ENCODE peak calls at places on chromosomes 1 and 21, in four cellular contexts. One of them, this sample, is unnamed.

GRCh38 chr1:161068306-161069200 is 1.1 kb downstream of the ARHGAP30 start:
- DNase-seq in glutamatergic neuron: no peak
- DNase-seq in CD4-positive, alpha-beta T cell: peak; percentile 81
- DNase-seq in astrocyte of the spinal cord: no peak
- DNase-seq in this sample: peak; percentile 95

GRCh38 chr1:188170935-188171334 is 1342.2 kb downstream of the PLA2G4A start:
- DNase-seq in astrocyte of the spinal cord: no peak
- DNase-seq in glutamatergic neuron: no peak
- DNase-seq in CD4-positive, alpha-beta T cell: no peak
- DNase-seq in this sample: no peak

GRCh38 chr1:92466702-92467101 is 20.0 kb downstream of the GFI1 start:
- DNase-seq in CD4-positive, alpha-beta T cell: no peak
- DNase-seq in astrocyte of the spinal cord: no peak
- DNase-seq in glutamatergic neuron: no peak
- DNase-seq in this sample: no peak

GRCh38 chr1:182765416-182765815 is 24.2 kb upstream of the NPL start:
- DNase-seq in glutamatergic neuron: no peak
- DNase-seq in astrocyte of the spinal cord: no peak
- DNase-seq in CD4-positive, alpha-beta T cell: no peak
- DNase-seq in this sample: no peak

GRCh38 chr1:185804206-185804605 is 70.0 kb downstream of the HMCN1 start:
- DNase-seq in CD4-positive, alpha-beta T cell: no peak
- DNase-seq in glutamatergic neuron: no peak
- DNase-seq in astrocyte of the spinal cord: peak; percentile 43
- DNase-seq in this sample: no peak

GRCh38 chr1:229130028-229130668 is 140.8 kb upstream of the RAB4A start:
- DNase-seq in astrocyte of the spinal cord: no peak
- DNase-seq in glutamatergic neuron: no peak
- DNase-seq in CD4-positive, alpha-beta T cell: no peak
- DNase-seq in this sample: no peak

GRCh38 chr1:2969870-2970291 is 51.4 kb upstream of the ACTRT2 start:
- DNase-seq in CD4-positive, alpha-beta T cell: no peak
- DNase-seq in astrocyte of the spinal cord: no peak
- DNase-seq in glutamatergic neuron: no peak
- DNase-seq in this sample: no peak

GRCh38 chr1:110019790-110020189 is 14.6 kb upstream of the STRIP1 start:
- DNase-seq in CD4-positive, alpha-beta T cell: no peak
- DNase-seq in glutamatergic neuron: no peak
- DNase-seq in astrocyte of the spinal cord: no peak
- DNase-seq in this sample: no peak

GRCh38 chr1:108852141-108852540 is 4.8 kb downstream of the AKNAD1 start:
- DNase-seq in astrocyte of the spinal cord: no peak
- DNase-seq in CD4-positive, alpha-beta T cell: no peak
- DNase-seq in glutamatergic neuron: no peak
- DNase-seq in this sample: no peak

GRCh38 chr21:42845296-42845965 is 33.9 kb downstream of the WDR4 start:
- DNase-seq in astrocyte of the spinal cord: peak; percentile 46
- DNase-seq in glutamatergic neuron: no peak
- DNase-seq in CD4-positive, alpha-beta T cell: no peak
- DNase-seq in this sample: no peak

GRCh38 chr1:181366910-181367309 is 116.4 kb upstream of the CACNA1E start:
- DNase-seq in glutamatergic neuron: no peak
- DNase-seq in astrocyte of the spinal cord: no peak
- DNase-seq in CD4-positive, alpha-beta T cell: no peak
- DNase-seq in this sample: no peak

GRCh38 chr21:14877581-14878228 is 187.1 kb downstream of the NRIP1 start:
- DNase-seq in glutamatergic neuron: no peak
- DNase-seq in CD4-positive, alpha-beta T cell: no peak
- DNase-seq in astrocyte of the spinal cord: peak; percentile 57
- DNase-seq in this sample: no peak

GRCh38 chr1:99675292-99675691 is 29.4 kb downstream of the PALMD start:
- DNase-seq in glutamatergic neuron: no peak
- DNase-seq in astrocyte of the spinal cord: no peak
- DNase-seq in CD4-positive, alpha-beta T cell: no peak
- DNase-seq in this sample: no peak

GRCh38 chr1:19668893-19669292 is 4.2 kb downstream of the HTR6 start:
- DNase-seq in glutamatergic neuron: no peak
- DNase-seq in astrocyte of the spinal cord: no peak
- DNase-seq in CD4-positive, alpha-beta T cell: no peak
- DNase-seq in this sample: no peak

GRCh38 chr21:31803039-31804007 is 69.5 kb upstream of the HUNK start:
- DNase-seq in glutamatergic neuron: no peak
- DNase-seq in astrocyte of the spinal cord: no peak
- DNase-seq in CD4-positive, alpha-beta T cell: no peak
- DNase-seq in this sample: no peak

GRCh38 chr21:43881283-43881682 is 16.3 kb downstream of the AGPAT3 start:
- DNase-seq in glutamatergic neuron: no peak
- DNase-seq in astrocyte of the spinal cord: no peak
- DNase-seq in CD4-positive, alpha-beta T cell: no peak
- DNase-seq in this sample: no peak

GRCh38 chr1:193185861-193186714 is at the start of gene B3GALT2:
- DNase-seq in astrocyte of the spinal cord: peak; percentile 44
- DNase-seq in glutamatergic neuron: peak; percentile 56
- DNase-seq in CD4-positive, alpha-beta T cell: no peak
- DNase-seq in this sample: no peak

GRCh38 chr21:46078322-46078981 is 19.5 kb upstream of the COL6A2 start:
- DNase-seq in CD4-positive, alpha-beta T cell: no peak
- DNase-seq in astrocyte of the spinal cord: peak; percentile 63
- DNase-seq in glutamatergic neuron: no peak
- DNase-seq in this sample: no peak

GRCh38 chr1:167330601-167331293 is 110.1 kb downstream of the POU2F1 start:
- DNase-seq in CD4-positive, alpha-beta T cell: no peak
- DNase-seq in astrocyte of the spinal cord: no peak
- DNase-seq in glutamatergic neuron: no peak
- DNase-seq in this sample: no peak

GRCh38 chr1:158112994-158113758 is 67.5 kb upstream of the CD1D start:
- DNase-seq in CD4-positive, alpha-beta T cell: peak; percentile 36
- DNase-seq in glutamatergic neuron: peak; percentile 84
- DNase-seq in astrocyte of the spinal cord: peak; percentile 13
- DNase-seq in this sample: peak; percentile 14

GRCh38 chr1:108719253-108719652 is 6.5 kb downstream of the FNDC7 start:
- DNase-seq in astrocyte of the spinal cord: peak; percentile 18
- DNase-seq in CD4-positive, alpha-beta T cell: no peak
- DNase-seq in glutamatergic neuron: no peak
- DNase-seq in this sample: no peak

GRCh38 chr1:7366955-7367665 is 404.0 kb upstream of the VAMP3 start:
- DNase-seq in glutamatergic neuron: no peak
- DNase-seq in CD4-positive, alpha-beta T cell: no peak
- DNase-seq in astrocyte of the spinal cord: no peak
- DNase-seq in this sample: no peak

GRCh38 chr1:11473635-11474034 is 5.3 kb upstream of the DISP3 start:
- DNase-seq in CD4-positive, alpha-beta T cell: no peak
- DNase-seq in glutamatergic neuron: no peak
- DNase-seq in astrocyte of the spinal cord: no peak
- DNase-seq in this sample: peak; percentile 7

GRCh38 chr1:219555031-219555667 is 57.8 kb downstream of the ZC3H11B start:
- DNase-seq in glutamatergic neuron: no peak
- DNase-seq in CD4-positive, alpha-beta T cell: no peak
- DNase-seq in astrocyte of the spinal cord: peak; percentile 81
- DNase-seq in this sample: no peak

GRCh38 chr1:228464487-228464983 is 22.6 kb upstream of the RNF187 start:
- DNase-seq in astrocyte of the spinal cord: peak; percentile 86
- DNase-seq in CD4-positive, alpha-beta T cell: peak; percentile 83
- DNase-seq in glutamatergic neuron: peak; percentile 89
- DNase-seq in this sample: peak; percentile 98

GRCh38 chr1:183734600-183735036 is 70.3 kb upstream of the RGL1 start:
- DNase-seq in glutamatergic neuron: peak; percentile 29
- DNase-seq in CD4-positive, alpha-beta T cell: no peak
- DNase-seq in astrocyte of the spinal cord: no peak
- DNase-seq in this sample: no peak

GRCh38 chr1:62782197-62782886 is 1.6 kb upstream of the ATG4C start:
- DNase-seq in CD4-positive, alpha-beta T cell: no peak
- DNase-seq in astrocyte of the spinal cord: peak; percentile 37
- DNase-seq in glutamatergic neuron: no peak
- DNase-seq in this sample: no peak

GRCh38 chr1:164515221-164515620 is 43.8 kb upstream of the PBX1 start:
- DNase-seq in astrocyte of the spinal cord: no peak
- DNase-seq in glutamatergic neuron: no peak
- DNase-seq in CD4-positive, alpha-beta T cell: no peak
- DNase-seq in this sample: no peak

GRCh38 chr1:14699596-14699995 is 101.1 kb downstream of the KAZN start:
- DNase-seq in glutamatergic neuron: no peak
- DNase-seq in CD4-positive, alpha-beta T cell: no peak
- DNase-seq in astrocyte of the spinal cord: no peak
- DNase-seq in this sample: no peak

GRCh38 chr1:205570796-205571537 is 60.8 kb downstream of the ELK4 start:
- DNase-seq in astrocyte of the spinal cord: no peak
- DNase-seq in glutamatergic neuron: no peak
- DNase-seq in CD4-positive, alpha-beta T cell: no peak
- DNase-seq in this sample: no peak

GRCh38 chr1:151705146-151705545 is 11.5 kb downstream of the CELF3 start:
- DNase-seq in glutamatergic neuron: no peak
- DNase-seq in astrocyte of the spinal cord: no peak
- DNase-seq in CD4-positive, alpha-beta T cell: no peak
- DNase-seq in this sample: no peak

GRCh38 chr21:35528109-35529042 is 479.3 kb upstream of the RUNX1 start:
- DNase-seq in CD4-positive, alpha-beta T cell: peak; percentile 20
- DNase-seq in glutamatergic neuron: no peak
- DNase-seq in astrocyte of the spinal cord: no peak
- DNase-seq in this sample: peak; percentile 72

GRCh38 chr1:203380395-203381150 is 29.7 kb upstream of the FMOD start:
- DNase-seq in glutamatergic neuron: no peak
- DNase-seq in CD4-positive, alpha-beta T cell: no peak
- DNase-seq in astrocyte of the spinal cord: no peak
- DNase-seq in this sample: no peak

GRCh38 chr1:117166076-117166475 is 44.5 kb upstream of the TRIM45 start:
- DNase-seq in glutamatergic neuron: no peak
- DNase-seq in astrocyte of the spinal cord: peak; percentile 66
- DNase-seq in CD4-positive, alpha-beta T cell: no peak
- DNase-seq in this sample: no peak

GRCh38 chr1:25484096-25484495 is 53.4 kb downstream of the MACO1 start:
- DNase-seq in CD4-positive, alpha-beta T cell: no peak
- DNase-seq in astrocyte of the spinal cord: no peak
- DNase-seq in glutamatergic neuron: no peak
- DNase-seq in this sample: no peak

GRCh38 chr1:239616686-239617085 is 230.3 kb downstream of the CHRM3 start:
- DNase-seq in CD4-positive, alpha-beta T cell: no peak
- DNase-seq in astrocyte of the spinal cord: no peak
- DNase-seq in glutamatergic neuron: no peak
- DNase-seq in this sample: no peak